ENCODE peak calls at places on chromosome 17, in eight cellular contexts. T is prostate gland, K is GM12892, I is upper lobe of left lung, W is uterus, R is heart left ventricle, U is lower leg skin, C is esophagus squamous epithelium. D is an unnamed sample.

GRCh38 chr17:63474174-63474913 is 2.5 kb upstream of the ACE start:
- DNase-seq in T (peak), U (no peak), I (no peak), K (no peak), W (peak), C (no peak), R (no peak), D (no peak)

GRCh38 chr17:12918132-12918531 is 99.7 kb downstream of the ELAC2 start:
- DNase-seq in C (no peak), K (no peak), R (no peak), U (no peak), W (no peak), I (no peak), T (no peak), D (no peak)

GRCh38 chr17:50221500-50222480 is 20.4 kb upstream of the COL1A1 start:
- DNase-seq in C (no peak), U (no peak), I (peak), T (no peak), R (no peak), K (no peak), W (peak), D (no peak)

GRCh38 chr17:39152134-39152884 is 872 bp upstream of the PLXDC1 start:
- DNase-seq in K (no peak), I (no peak), W (no peak), R (peak), U (peak), C (no peak), T (no peak), D (no peak)

GRCh38 chr17:39171933-39172332 is 6.0 kb upstream of the ARL5C start:
- DNase-seq in R (no peak), T (no peak), U (no peak), I (no peak), K (no peak), C (no peak), W (no peak), D (no peak)

GRCh38 chr17:29839656-29840055 is 90.4 kb downstream of the SSH2 start:
- DNase-seq in R (no peak), U (no peak), W (no peak), K (no peak), I (no peak), T (no peak), C (no peak), D (no peak)

GRCh38 chr17:50799582-50799981 is 32.3 kb upstream of the ANKRD40CL start:
- DNase-seq in R (no peak), T (no peak), U (no peak), I (peak), K (no peak), W (no peak), C (no peak), D (no peak)

GRCh38 chr17:6254036-6254435 is 180.9 kb downstream of the AIPL1 start:
- DNase-seq in C (no peak), K (no peak), R (no peak), U (no peak), T (no peak), I (no peak), W (no peak), D (no peak)

GRCh38 chr17:80264048-80264792 is 3.6 kb downstream of the RNF213 start:
- DNase-seq in T (no peak), K (no peak), U (no peak), C (no peak), W (no peak), R (no peak), I (no peak), D (no peak)

GRCh38 chr17:56478836-56479447 is 114.6 kb upstream of the NOG start:
- DNase-seq in U (no peak), T (no peak), R (no peak), I (no peak), W (no peak), C (no peak), K (no peak), D (peak)

GRCh38 chr17:79850571-79851460 is 11.6 kb upstream of the CBX4 start:
- DNase-seq in R (no peak), T (no peak), U (no peak), C (no peak), K (no peak), I (peak), W (no peak), D (no peak)

GRCh38 chr17:41338961-41339485 is 11.6 kb downstream of the KRT33A start:
- DNase-seq in T (no peak), W (no peak), I (no peak), U (no peak), K (no peak), C (no peak), R (no peak), D (no peak)

GRCh38 chr17:63701477-63702222 is 1.7 kb upstream of the LIMD2 start:
- DNase-seq in T (no peak), W (no peak), C (no peak), K (peak), R (peak), I (peak), U (no peak), D (no peak)

GRCh38 chr17:15920758-15921239 is 24.1 kb upstream of the ADORA2B start:
- DNase-seq in W (no peak), I (no peak), T (peak), R (no peak), C (no peak), K (no peak), U (peak), D (no peak)

GRCh38 chr17:38709864-38710602 is 5.0 kb downstream of the MLLT6 start:
- DNase-seq in W (no peak), R (no peak), U (no peak), K (peak), I (no peak), C (no peak), T (no peak), D (no peak)

GRCh38 chr17:49191917-49192741 is 18.2 kb downstream of the GNGT2 start:
- DNase-seq in C (no peak), W (peak), U (peak), R (peak), T (peak), K (peak), I (peak), D (peak)
- TF ChIP-seq POLR2A in C (no peak), W (no peak), U (no peak), R (peak), T (peak), K (peak), I (peak), D (peak)

DNA sequence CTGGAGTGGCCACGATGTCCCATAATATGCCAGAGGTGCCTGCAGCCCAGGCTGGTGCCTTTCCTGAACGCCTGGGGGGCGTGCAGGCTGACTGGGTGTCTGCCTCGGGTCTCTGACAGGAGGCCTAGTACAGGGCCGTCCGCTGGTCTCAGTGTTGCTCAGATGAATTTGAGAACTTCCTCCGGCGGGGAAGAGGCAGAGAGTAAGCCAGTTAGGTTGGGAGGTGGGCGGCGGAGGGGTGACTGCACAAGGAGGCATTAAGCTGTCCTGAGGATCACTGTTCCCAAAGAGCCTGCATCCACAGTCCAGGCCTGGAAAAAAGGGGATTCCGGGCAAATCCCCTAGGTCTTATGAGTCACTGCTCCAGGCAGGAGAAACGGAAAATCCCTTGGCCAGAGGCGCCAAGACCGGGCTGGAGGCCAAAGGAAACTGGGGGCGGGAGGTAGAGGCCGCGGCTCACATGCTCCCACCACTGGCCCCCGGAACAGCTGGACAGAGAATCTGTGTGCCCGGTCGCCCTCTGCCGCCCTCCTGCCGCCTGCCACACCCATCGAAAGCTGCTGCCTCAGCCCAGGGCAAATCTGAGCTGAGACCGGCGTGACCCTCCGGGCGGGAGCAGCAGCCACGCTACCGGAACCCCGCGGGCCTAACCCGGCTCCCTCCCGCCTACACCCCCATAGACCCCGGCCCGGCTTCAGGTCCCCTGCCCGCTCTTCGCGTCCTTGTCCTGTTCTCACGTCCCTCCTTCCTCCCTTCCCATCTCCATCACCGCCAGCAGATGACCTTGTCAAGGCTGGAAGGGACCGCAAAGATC is 1.2 kb downstream of the TRIM47 start:
- DNase-seq in U (peak), R (peak), W (peak), I (peak), T (peak), K (no peak), C (no peak), D (no peak)
- TF ChIP-seq POLR2A in U (no peak), R (no peak), W (peak), I (peak), T (peak), K (no peak), C (no peak), D (no peak)

GRCh38 chr17:68248886-68249872 is 1.3 kb downstream of the AMZ2 start:
- DNase-seq in U (no peak), C (no peak), R (no peak), T (no peak), W (no peak), I (no peak), K (no peak), D (peak)
- TF ChIP-seq POLR2A in U (no peak), C (no peak), R (no peak), T (no peak), W (no peak), I (no peak), K (no peak), D (no peak)

GRCh38 chr17:8057691-8058114 is 18.8 kb downstream of the ALOX15B start:
- DNase-seq in R (no peak), K (peak), T (peak), C (no peak), U (no peak), W (peak), I (no peak), D (peak)

GRCh38 chr17:8055851-8056231 is 17.0 kb downstream of the ALOX15B start:
- DNase-seq in T (no peak), C (no peak), W (no peak), K (no peak), U (no peak), R (no peak), I (no peak), D (no peak)

GRCh38 chr17:8059131-8059530 is 20.3 kb downstream of the ALOX15B start:
- DNase-seq in R (no peak), T (no peak), K (no peak), C (no peak), U (no peak), I (no peak), W (no peak), D (no peak)

GRCh38 chr17:8056976-8057625 is 18.2 kb downstream of the ALOX15B start:
- DNase-seq in T (no peak), R (no peak), W (no peak), U (peak), I (no peak), C (no peak), K (no peak), D (no peak)

DNA sequence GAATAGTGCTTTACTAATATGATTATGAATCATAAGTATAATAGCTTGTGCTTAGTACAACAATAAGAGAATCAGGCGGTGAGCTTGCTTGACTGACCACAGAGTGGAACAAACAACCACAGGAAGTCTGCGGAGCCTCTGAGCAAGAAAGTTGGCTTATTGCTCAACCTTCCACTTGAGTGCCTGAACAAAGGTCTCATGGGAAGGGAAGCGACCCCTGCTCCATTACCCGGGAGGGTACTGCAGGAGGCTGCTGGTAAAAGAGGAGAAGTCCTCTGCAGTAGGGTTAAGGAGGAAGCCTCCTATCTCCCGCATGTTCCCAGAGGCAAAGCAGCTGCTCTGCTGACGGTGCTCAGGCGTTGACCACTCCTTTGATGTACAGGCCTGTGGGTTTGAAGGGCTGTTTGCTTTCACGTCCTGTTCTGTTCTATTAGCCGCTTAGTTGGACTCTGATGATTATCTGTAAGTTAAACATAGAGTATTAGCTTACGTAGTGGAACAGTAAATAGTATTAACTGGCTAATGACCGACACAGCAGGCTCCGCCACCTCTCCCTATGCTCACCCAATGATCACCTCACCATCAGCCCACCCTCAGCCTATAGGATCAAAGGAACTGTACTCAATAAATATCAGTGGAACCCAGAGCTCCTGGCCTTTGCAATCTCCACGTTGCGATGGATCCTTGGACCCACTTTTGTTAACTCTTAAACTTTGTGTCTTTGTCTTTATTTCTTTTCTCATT is 17.5 kb downstream of the ALOX15B start:
- DNase-seq in R (no peak), C (no peak), T (peak), K (no peak), I (no peak), W (no peak), U (peak), D (no peak)
- TF ChIP-seq POLR2A in R (no peak), C (no peak), T (peak), K (no peak), I (peak), W (no peak), U (no peak), D (peak)